ENCODE peak calls at places on chromosome 6, in six cellular contexts. One of them, this sample, is unnamed.

GRCh38 chr6:123965894-123966293 is 162.2 kb downstream of the NKAIN2 start:
- DNase-seq in Peyer's patch: no peak
- DNase-seq in ovary: no peak
- DNase-seq in activated CD8-positive, alpha-beta T cell treated with anti-CD3 and anti-CD28 coated beads for 36 hours: no peak
- DNase-seq in stimulated activated CD4-positive, alpha-beta T cell treated with anti-CD3 and anti-CD28 coated beads, Interleukin-2, amount 100 ng/mL, for 48 hours: no peak
- DNase-seq in cerebellar cortex: no peak
- DNase-seq in this sample: no peak

GRCh38 chr6:15254074-15254975 is 8.5 kb downstream of the JARID2 start:
- DNase-seq in stimulated activated CD4-positive, alpha-beta T cell treated with anti-CD3 and anti-CD28 coated beads, Interleukin-2, amount 100 ng/mL, for 48 hours: no peak
- DNase-seq in ovary: no peak
- DNase-seq in Peyer's patch: no peak
- DNase-seq in activated CD8-positive, alpha-beta T cell treated with anti-CD3 and anti-CD28 coated beads for 36 hours: no peak
- DNase-seq in cerebellar cortex: peak
- DNase-seq in this sample: no peak

GRCh38 chr6:142846883-142847287 is 98.1 kb downstream of the HIVEP2 start:
- DNase-seq in Peyer's patch: no peak
- DNase-seq in ovary: no peak
- DNase-seq in cerebellar cortex: peak
- DNase-seq in stimulated activated CD4-positive, alpha-beta T cell treated with anti-CD3 and anti-CD28 coated beads, Interleukin-2, amount 100 ng/mL, for 48 hours: no peak
- DNase-seq in activated CD8-positive, alpha-beta T cell treated with anti-CD3 and anti-CD28 coated beads for 36 hours: no peak
- DNase-seq in this sample: no peak

GRCh38 chr6:70980800-70981199 is 23.9 kb upstream of the B3GAT2 start:
- DNase-seq in activated CD8-positive, alpha-beta T cell treated with anti-CD3 and anti-CD28 coated beads for 36 hours: no peak
- DNase-seq in stimulated activated CD4-positive, alpha-beta T cell treated with anti-CD3 and anti-CD28 coated beads, Interleukin-2, amount 100 ng/mL, for 48 hours: no peak
- DNase-seq in cerebellar cortex: no peak
- DNase-seq in ovary: no peak
- DNase-seq in Peyer's patch: no peak
- DNase-seq in this sample: no peak

GRCh38 chr6:37889015-37889885 is 69.7 kb downstream of the ZFAND3 start:
- DNase-seq in ovary: no peak
- DNase-seq in activated CD8-positive, alpha-beta T cell treated with anti-CD3 and anti-CD28 coated beads for 36 hours: no peak
- DNase-seq in Peyer's patch: no peak
- DNase-seq in stimulated activated CD4-positive, alpha-beta T cell treated with anti-CD3 and anti-CD28 coated beads, Interleukin-2, amount 100 ng/mL, for 48 hours: no peak
- DNase-seq in cerebellar cortex: no peak
- DNase-seq in this sample: no peak

GRCh38 chr6:63493557-63493956 is 78.7 kb upstream of the LOC128125822 start:
- DNase-seq in Peyer's patch: no peak
- DNase-seq in cerebellar cortex: no peak
- DNase-seq in ovary: no peak
- DNase-seq in stimulated activated CD4-positive, alpha-beta T cell treated with anti-CD3 and anti-CD28 coated beads, Interleukin-2, amount 100 ng/mL, for 48 hours: no peak
- DNase-seq in activated CD8-positive, alpha-beta T cell treated with anti-CD3 and anti-CD28 coated beads for 36 hours: no peak
- DNase-seq in this sample: no peak

GRCh38 chr6:3088853-3089445 is 20.7 kb downstream of the RIPK1 start:
- DNase-seq in activated CD8-positive, alpha-beta T cell treated with anti-CD3 and anti-CD28 coated beads for 36 hours: no peak
- DNase-seq in cerebellar cortex: no peak
- DNase-seq in ovary: no peak
- DNase-seq in Peyer's patch: no peak
- DNase-seq in stimulated activated CD4-positive, alpha-beta T cell treated with anti-CD3 and anti-CD28 coated beads, Interleukin-2, amount 100 ng/mL, for 48 hours: no peak
- DNase-seq in this sample: no peak

GRCh38 chr6:36752886-36753506 is 55.4 kb downstream of the RAB44 start:
- DNase-seq in activated CD8-positive, alpha-beta T cell treated with anti-CD3 and anti-CD28 coated beads for 36 hours: peak
- DNase-seq in stimulated activated CD4-positive, alpha-beta T cell treated with anti-CD3 and anti-CD28 coated beads, Interleukin-2, amount 100 ng/mL, for 48 hours: no peak
- DNase-seq in cerebellar cortex: no peak
- DNase-seq in ovary: no peak
- DNase-seq in Peyer's patch: peak
- DNase-seq in this sample: no peak

GRCh38 chr6:148240463-148240845 is 102.2 kb upstream of the SASH1 start:
- DNase-seq in Peyer's patch: no peak
- DNase-seq in cerebellar cortex: no peak
- DNase-seq in stimulated activated CD4-positive, alpha-beta T cell treated with anti-CD3 and anti-CD28 coated beads, Interleukin-2, amount 100 ng/mL, for 48 hours: no peak
- DNase-seq in ovary: no peak
- DNase-seq in activated CD8-positive, alpha-beta T cell treated with anti-CD3 and anti-CD28 coated beads for 36 hours: no peak
- DNase-seq in this sample: no peak

GRCh38 chr6:157001716-157002115 is 224.5 kb downstream of the ARID1B start:
- DNase-seq in cerebellar cortex: no peak
- DNase-seq in ovary: no peak
- DNase-seq in Peyer's patch: no peak
- DNase-seq in stimulated activated CD4-positive, alpha-beta T cell treated with anti-CD3 and anti-CD28 coated beads, Interleukin-2, amount 100 ng/mL, for 48 hours: no peak
- DNase-seq in activated CD8-positive, alpha-beta T cell treated with anti-CD3 and anti-CD28 coated beads for 36 hours: no peak
- DNase-seq in this sample: no peak

GRCh38 chr6:3805448-3806123 is 43.6 kb upstream of the FAM50B start:
- DNase-seq in activated CD8-positive, alpha-beta T cell treated with anti-CD3 and anti-CD28 coated beads for 36 hours: no peak
- DNase-seq in stimulated activated CD4-positive, alpha-beta T cell treated with anti-CD3 and anti-CD28 coated beads, Interleukin-2, amount 100 ng/mL, for 48 hours: no peak
- DNase-seq in Peyer's patch: peak
- DNase-seq in ovary: no peak
- DNase-seq in cerebellar cortex: no peak
- DNase-seq in this sample: no peak

GRCh38 chr6:86682297-86682696 is 255.0 kb upstream of the HTR1E start:
- DNase-seq in activated CD8-positive, alpha-beta T cell treated with anti-CD3 and anti-CD28 coated beads for 36 hours: no peak
- DNase-seq in ovary: no peak
- DNase-seq in cerebellar cortex: no peak
- DNase-seq in stimulated activated CD4-positive, alpha-beta T cell treated with anti-CD3 and anti-CD28 coated beads, Interleukin-2, amount 100 ng/mL, for 48 hours: no peak
- DNase-seq in Peyer's patch: no peak
- DNase-seq in this sample: no peak

GRCh38 chr6:38192011-38192410 is 372.5 kb downstream of the ZFAND3 start:
- DNase-seq in cerebellar cortex: no peak
- DNase-seq in ovary: no peak
- DNase-seq in stimulated activated CD4-positive, alpha-beta T cell treated with anti-CD3 and anti-CD28 coated beads, Interleukin-2, amount 100 ng/mL, for 48 hours: no peak
- DNase-seq in activated CD8-positive, alpha-beta T cell treated with anti-CD3 and anti-CD28 coated beads for 36 hours: no peak
- DNase-seq in Peyer's patch: no peak
- DNase-seq in this sample: no peak

GRCh38 chr6:39945626-39946025 is 11.4 kb upstream of the MOCS1 start:
- DNase-seq in activated CD8-positive, alpha-beta T cell treated with anti-CD3 and anti-CD28 coated beads for 36 hours: no peak
- DNase-seq in Peyer's patch: peak
- DNase-seq in cerebellar cortex: no peak
- DNase-seq in ovary: no peak
- DNase-seq in stimulated activated CD4-positive, alpha-beta T cell treated with anti-CD3 and anti-CD28 coated beads, Interleukin-2, amount 100 ng/mL, for 48 hours: no peak
- DNase-seq in this sample: no peak

GRCh38 chr6:98067375-98067774 is 767.0 kb upstream of the POU3F2 start:
- DNase-seq in activated CD8-positive, alpha-beta T cell treated with anti-CD3 and anti-CD28 coated beads for 36 hours: no peak
- DNase-seq in Peyer's patch: no peak
- DNase-seq in stimulated activated CD4-positive, alpha-beta T cell treated with anti-CD3 and anti-CD28 coated beads, Interleukin-2, amount 100 ng/mL, for 48 hours: no peak
- DNase-seq in ovary: no peak
- DNase-seq in cerebellar cortex: no peak
- DNase-seq in this sample: no peak

GRCh38 chr6:35445691-35446090 is 6.4 kb upstream of the FANCE start:
- DNase-seq in activated CD8-positive, alpha-beta T cell treated with anti-CD3 and anti-CD28 coated beads for 36 hours: peak
- DNase-seq in ovary: no peak
- DNase-seq in cerebellar cortex: no peak
- DNase-seq in stimulated activated CD4-positive, alpha-beta T cell treated with anti-CD3 and anti-CD28 coated beads, Interleukin-2, amount 100 ng/mL, for 48 hours: no peak
- DNase-seq in Peyer's patch: no peak
- DNase-seq in this sample: no peak

GRCh38 chr6:147150303-147150702 is 53.9 kb upstream of the STXBP5 start:
- DNase-seq in stimulated activated CD4-positive, alpha-beta T cell treated with anti-CD3 and anti-CD28 coated beads, Interleukin-2, amount 100 ng/mL, for 48 hours: no peak
- DNase-seq in cerebellar cortex: no peak
- DNase-seq in Peyer's patch: no peak
- DNase-seq in ovary: no peak
- DNase-seq in activated CD8-positive, alpha-beta T cell treated with anti-CD3 and anti-CD28 coated beads for 36 hours: no peak
- DNase-seq in this sample: no peak

GRCh38 chr6:92647630-92648029 is 771.7 kb downstream of the EPHA7 start:
- DNase-seq in activated CD8-positive, alpha-beta T cell treated with anti-CD3 and anti-CD28 coated beads for 36 hours: no peak
- DNase-seq in Peyer's patch: no peak
- DNase-seq in cerebellar cortex: no peak
- DNase-seq in ovary: no peak
- DNase-seq in stimulated activated CD4-positive, alpha-beta T cell treated with anti-CD3 and anti-CD28 coated beads, Interleukin-2, amount 100 ng/mL, for 48 hours: no peak
- DNase-seq in this sample: no peak

GRCh38 chr6:21999012-21999528 is 297.8 kb downstream of the PRL start:
- DNase-seq in ovary: no peak
- DNase-seq in activated CD8-positive, alpha-beta T cell treated with anti-CD3 and anti-CD28 coated beads for 36 hours: no peak
- DNase-seq in cerebellar cortex: peak
- DNase-seq in Peyer's patch: no peak
- DNase-seq in stimulated activated CD4-positive, alpha-beta T cell treated with anti-CD3 and anti-CD28 coated beads, Interleukin-2, amount 100 ng/mL, for 48 hours: no peak
- DNase-seq in this sample: no peak

GRCh38 chr6:4640139-4640538 is 136.1 kb upstream of the CDYL start:
- DNase-seq in cerebellar cortex: no peak
- DNase-seq in Peyer's patch: no peak
- DNase-seq in ovary: no peak
- DNase-seq in activated CD8-positive, alpha-beta T cell treated with anti-CD3 and anti-CD28 coated beads for 36 hours: no peak
- DNase-seq in stimulated activated CD4-positive, alpha-beta T cell treated with anti-CD3 and anti-CD28 coated beads, Interleukin-2, amount 100 ng/mL, for 48 hours: no peak
- DNase-seq in this sample: no peak

GRCh38 chr6:125421853-125422252 is 120.1 kb upstream of the HDDC2 start:
- DNase-seq in activated CD8-positive, alpha-beta T cell treated with anti-CD3 and anti-CD28 coated beads for 36 hours: no peak
- DNase-seq in cerebellar cortex: peak
- DNase-seq in ovary: peak
- DNase-seq in Peyer's patch: no peak
- DNase-seq in stimulated activated CD4-positive, alpha-beta T cell treated with anti-CD3 and anti-CD28 coated beads, Interleukin-2, amount 100 ng/mL, for 48 hours: no peak
- DNase-seq in this sample: no peak

This sample was measured in chondrocyte.